ENCODE peak calls at places on chromosome X, in seven cellular contexts. V, Y, T, K, W, N and Q are unnamed samples.

GRCh38 chrX:153827903-153828302 is 2.4 kb downstream of the PDZD4 start:
- DNase-seq in K (no peak), V (no peak), W (no peak), N (no peak), T (no peak), Y (no peak), Q (no peak)

GRCh38 chrX:64186974-64187761 is 18.3 kb downstream of the AMER1 start:
- DNase-seq in Y (no peak), W (no peak), T (no peak), N (no peak), K (no peak), V (no peak), Q (no peak)

GRCh38 chrX:154063234-154063633 is 34.3 kb downstream of the MECP2 start:
- DNase-seq in T (no peak), Y (no peak), K (no peak), W (no peak), V (no peak), N (no peak), Q (no peak)

GRCh38 chrX:150357790-150358189 is 5.3 kb upstream of the MAMLD1 start:
- DNase-seq in K (no peak), V (no peak), N (no peak), T (no peak), W (no peak), Y (no peak), Q (no peak)

GRCh38 chrX:118493653-118494297 is 1.8 kb upstream of the DOCK11 start:
- DNase-seq in N (no peak), W (no peak), V (no peak), Y (no peak), T (no peak), K (no peak), Q (no peak)

GRCh38 chrX:70960728-70961127 is 29.8 kb upstream of the SLC7A3 start:
- DNase-seq in T (no peak), K (peak; percentile 25), V (no peak), Y (no peak), W (peak; percentile 15), N (no peak), Q (no peak)

GRCh38 chrX:66914082-66914481 is 275.2 kb upstream of the EDA2R start:
- DNase-seq in V (peak; percentile 44), T (no peak), Y (no peak), W (peak; percentile 26), N (no peak), K (peak; percentile 11), Q (no peak)

GRCh38 chrX:132757066-132757623 is 201.3 kb downstream of the HS6ST2 start:
- DNase-seq in V (no peak), T (no peak), N (no peak), K (no peak), Y (no peak), W (peak; percentile 3), Q (no peak)

GRCh38 chrX:118974908-118975671 is 672 bp downstream of the LONRF3 start:
- DNase-seq in V (no peak), T (peak; percentile 78), N (peak; percentile 22), Y (no peak), K (no peak), W (no peak), Q (no peak)

GRCh38 chrX:69163936-69164741 is 1.1 kb downstream of the PJA1 start:
- DNase-seq in T (peak; percentile 28), Y (peak; percentile 20), N (peak; percentile 8), W (no peak), V (no peak), K (peak; percentile 68), Q (no peak)

GRCh38 chrX:118495958-118496762 is 545 bp downstream of the DOCK11 start:
- DNase-seq in W (no peak), Y (peak; percentile 8), T (peak; percentile 87), V (no peak), K (peak; percentile 73), N (peak; percentile 58), Q (no peak)

GRCh38 chrX:15619053-15619772 is 18.5 kb upstream of the ACE2 start:
- DNase-seq in W (peak; percentile 86), K (no peak), Y (no peak), V (peak; percentile 45), T (no peak), N (no peak), Q (no peak)

GRCh38 chrX:13327666-13328065 is 7.8 kb upstream of the ATXN3L start:
- DNase-seq in K (no peak), N (no peak), Y (no peak), W (no peak), V (no peak), T (no peak), Q (no peak)

GRCh38 chrX:41384041-41384705 is 50.2 kb downstream of the DDX3X start:
- DNase-seq in N (no peak), V (no peak), Y (peak; percentile 6), W (peak; percentile 74), K (no peak), T (no peak), Q (peak; percentile 63)

GRCh38 chrX:80335062-80335830 is 85.0 kb upstream of the TENT5D start:
- DNase-seq in T (no peak), W (no peak), V (no peak), Y (no peak), N (no peak), K (no peak), Q (no peak)

GRCh38 chrX:74535211-74535621 is 79.2 kb downstream of the RLIM start:
- DNase-seq in Y (peak; percentile 51), V (no peak), K (no peak), N (no peak), T (no peak), W (peak; percentile 38), Q (peak; percentile 67)

GRCh38 chrX:101287402-101287801 is 3.7 kb downstream of the TAF7L start:
- DNase-seq in V (no peak), Y (peak; percentile 13), W (peak; percentile 43), N (no peak), K (peak; percentile 68), T (peak; percentile 44), Q (peak; percentile 3)

GRCh38 chrX:130170752-130171445 is 863 bp upstream of the RAB33A start:
- DNase-seq in Y (peak; percentile 94), W (no peak), N (peak; percentile 26), V (no peak), K (peak; percentile 73), T (peak; percentile 81), Q (no peak)

GRCh38 chrX:129706395-129707072 is 32.2 kb upstream of the XPNPEP2 start:
- DNase-seq in W (no peak), K (no peak), Y (peak; percentile 87), V (no peak), N (no peak), T (peak; percentile 55), Q (no peak)

GRCh38 chrX:10447577-10448214 is 172.7 kb downstream of the MID1 start:
- DNase-seq in K (no peak), V (peak; percentile 6), Y (no peak), W (peak; percentile 18), N (no peak), T (no peak), Q (peak; percentile 27)

GRCh38 chrX:110086916-110087484 is 84.1 kb downstream of the TMEM164 start:
- DNase-seq in N (no peak), Y (no peak), V (peak; percentile 77), K (no peak), T (no peak), W (peak; percentile 92), Q (peak; percentile 3)

GRCh38 chrX:108312938-108313337 is 125.3 kb downstream of the COL4A6 start:
- DNase-seq in T (peak; percentile 91), Y (peak; percentile 7), N (no peak), K (no peak), V (no peak), W (peak; percentile 88), Q (no peak)

GRCh38 chrX:6024204-6024603 is 204.5 kb downstream of the NLGN4X start:
- DNase-seq in N (no peak), T (no peak), W (peak; percentile 89), V (no peak), K (no peak), Y (no peak), Q (no peak)

GRCh38 chrX:71184803-71185495 is 38.1 kb upstream of the GJB1 start:
- DNase-seq in V (no peak), Y (no peak), K (no peak), N (no peak), W (peak; percentile 9), T (peak; percentile 65), Q (no peak)

GRCh38 chrX:47204970-47205369 is 11.3 kb downstream of the UBA1 start:
- DNase-seq in T (no peak), N (no peak), K (no peak), Y (no peak), W (no peak), V (no peak), Q (no peak)

GRCh38 chrX:149365061-149365460 is 140.0 kb downstream of the IDS start:
- DNase-seq in N (no peak), W (peak; percentile 0), V (no peak), T (no peak), Y (no peak), K (no peak), Q (no peak)

GRCh38 chrX:136204571-136204970 is 46.6 kb downstream of the MAP7D3 start:
- DNase-seq in W (peak; percentile 45), Y (no peak), V (no peak), T (no peak), N (no peak), K (no peak), Q (no peak)

GRCh38 chrX:153495362-153495751 is 577 bp downstream of the BGN start:
- DNase-seq in K (no peak), N (no peak), W (peak; percentile 5), T (no peak), V (no peak), Y (no peak), Q (no peak)